ENCODE peak calls at places on chromosomes 12 and 14, in seven cellular contexts. J is lung, Q is endodermal cell, O is foreskin fibroblast, K is cardiac fibroblast, W is Calu3, Y is astrocyte of the spinal cord. U is an unnamed sample.
A peak's percentile ranks its signal among the peaks of the same experiment; 100 is the strongest.

GRCh38 chr12:116026768-116027550 is 250.5 kb downstream of the MED13L start:
- DNase-seq in K (no peak), O (no peak), J (no peak), Y (no peak), Q (no peak), W (no peak), U (no peak)

GRCh38 chr14:75978249-75978731 is 3.5 kb downstream of the TGFB3 start:
- DNase-seq in Y (no peak), O (no peak), J (no peak), W (no peak), Q (peak; percentile 56), K (no peak), U (peak; percentile 31)

GRCh38 chr14:92655372-92655771 is 93.1 kb downstream of the LGMN start:
- DNase-seq in O (no peak), Y (no peak), Q (no peak), W (no peak), J (no peak), K (no peak), U (no peak)

GRCh38 chr12:56385873-56386272 is 23.2 kb upstream of the APOF start:
- DNase-seq in J (no peak), K (no peak), O (peak; percentile 3), Q (no peak), W (peak; percentile 59), Y (no peak), U (no peak)

GRCh38 chr12:78192979-78193378 is 362.3 kb downstream of the NAV3 start:
- DNase-seq in K (peak; percentile 44), J (no peak), Q (no peak), O (peak; percentile 37), Y (peak; percentile 68), W (no peak), U (no peak)

GRCh38 chr14:73491256-73491976 is 683 bp downstream of the RIOX1 start:
- DNase-seq in Y (peak; percentile 73), W (peak; percentile 57), Q (peak; percentile 85), J (peak; percentile 66), K (peak; percentile 61), O (peak; percentile 59), U (peak; percentile 58)

GRCh38 chr14:61578745-61579144 is 116.6 kb upstream of the HIF1A start:
- DNase-seq in O (no peak), Q (no peak), W (no peak), K (no peak), J (no peak), Y (peak; percentile 29), U (no peak)

GRCh38 chr14:38646391-38646790 is 390.5 kb upstream of the CLEC14A start:
- DNase-seq in K (no peak), Q (no peak), J (no peak), W (no peak), Y (no peak), O (no peak), U (no peak)

GRCh38 chr12:13005649-13006048 is 5.6 kb upstream of the HEBP1 start:
- DNase-seq in Y (no peak), Q (no peak), W (peak; percentile 70), O (no peak), K (no peak), J (no peak), U (peak; percentile 67)

GRCh38 chr14:94617988-94618822 is 6.0 kb downstream of the SERPINA3 start:
- DNase-seq in Q (no peak), J (no peak), Y (no peak), W (no peak), O (no peak), K (no peak), U (no peak)

GRCh38 chr14:50037837-50038236 is 78.5 kb downstream of the VCPKMT start:
- DNase-seq in Q (no peak), K (no peak), W (no peak), Y (no peak), J (no peak), O (no peak), U (no peak)

GRCh38 chr12:124105546-124105945 is 132.5 kb downstream of the ZNF664 start:
- DNase-seq in J (no peak), W (no peak), K (no peak), Y (no peak), O (no peak), Q (no peak), U (no peak)

GRCh38 chr12:126191037-126191891 is 1126.0 kb downstream of the AACS start:
- DNase-seq in O (no peak), W (peak; percentile 23), K (no peak), Q (peak; percentile 92), Y (peak; percentile 7), J (no peak), U (peak; percentile 86)

GRCh38 chr12:105057174-105057573 is 27.1 kb downstream of the ALDH1L2 start:
- DNase-seq in J (no peak), O (no peak), Q (no peak), K (no peak), W (no peak), Y (no peak), U (no peak)

GRCh38 chr12:111753144-111753881 is 13.4 kb upstream of the ALDH2 start:
- DNase-seq in K (peak; percentile 82), W (peak; percentile 72), Y (peak; percentile 32), J (peak; percentile 59), O (peak; percentile 52), Q (peak; percentile 92), U (peak; percentile 77)

GRCh38 chr12:109743076-109743910 is 29.7 kb downstream of the FAM222A start:
- DNase-seq in Q (peak; percentile 51), Y (no peak), J (no peak), K (no peak), O (no peak), W (no peak), U (no peak)

GRCh38 chr14:89349196-89350008 is 67.6 kb downstream of the FOXN3 start:
- DNase-seq in Q (peak; percentile 73), O (no peak), J (no peak), K (peak; percentile 27), Y (peak; percentile 65), W (no peak), U (no peak)

DNA sequence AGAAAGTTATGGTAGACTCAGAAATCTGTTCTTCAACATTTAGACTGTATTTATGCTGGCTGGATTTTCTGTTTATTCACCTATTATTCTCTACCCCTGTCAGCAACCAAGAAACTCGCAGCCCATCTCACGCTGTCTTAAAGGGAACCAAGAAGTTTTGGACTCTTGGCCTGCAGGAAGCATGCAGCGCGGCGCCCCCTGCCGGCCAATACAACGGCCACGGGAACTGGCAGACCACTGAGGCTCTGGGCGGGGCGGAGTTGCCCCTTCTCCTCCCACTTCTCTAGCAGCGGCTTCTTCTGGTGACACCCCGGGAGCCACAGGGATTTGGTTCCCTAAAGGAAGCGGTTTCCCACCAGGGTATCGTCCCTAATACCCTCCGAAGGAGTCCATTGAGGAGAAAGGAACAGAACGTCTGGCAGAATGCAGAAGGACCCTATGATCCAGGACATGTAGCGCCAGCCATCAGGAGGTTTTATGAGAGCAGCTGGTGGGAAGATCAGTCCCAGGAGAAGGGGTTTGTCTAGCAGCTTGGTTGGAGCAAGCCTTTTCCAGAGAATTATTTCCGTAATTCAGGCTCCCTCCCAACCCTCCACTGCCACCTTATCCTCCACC is 21.0 kb upstream of the RNASE2 start:
- DNase-seq in W (peak; percentile 7), K (peak; percentile 18), Q (peak; percentile 94), Y (no peak), O (no peak), J (no peak), U (peak; percentile 58)
- TF ChIP-seq CTCF in W (no peak), K (peak; percentile 66), Q (peak; percentile 99), Y (peak; percentile 54), O (peak; percentile 51), J (no peak), U (peak; percentile 13)

GRCh38 chr12:71838661-71839060 is 898 bp upstream of the TBC1D15 start:
- DNase-seq in W (peak; percentile 43), Q (no peak), K (no peak), J (no peak), O (no peak), Y (no peak), U (no peak)

GRCh38 chr12:71837356-71837755 is 2.2 kb upstream of the TBC1D15 start:
- DNase-seq in O (no peak), Q (no peak), Y (no peak), W (no peak), J (no peak), K (no peak), U (no peak)

GRCh38 chr12:71838231-71838630 is 1.3 kb upstream of the TBC1D15 start:
- DNase-seq in Q (no peak), J (no peak), O (no peak), K (no peak), Y (no peak), W (peak; percentile 62), U (no peak)

DNA sequence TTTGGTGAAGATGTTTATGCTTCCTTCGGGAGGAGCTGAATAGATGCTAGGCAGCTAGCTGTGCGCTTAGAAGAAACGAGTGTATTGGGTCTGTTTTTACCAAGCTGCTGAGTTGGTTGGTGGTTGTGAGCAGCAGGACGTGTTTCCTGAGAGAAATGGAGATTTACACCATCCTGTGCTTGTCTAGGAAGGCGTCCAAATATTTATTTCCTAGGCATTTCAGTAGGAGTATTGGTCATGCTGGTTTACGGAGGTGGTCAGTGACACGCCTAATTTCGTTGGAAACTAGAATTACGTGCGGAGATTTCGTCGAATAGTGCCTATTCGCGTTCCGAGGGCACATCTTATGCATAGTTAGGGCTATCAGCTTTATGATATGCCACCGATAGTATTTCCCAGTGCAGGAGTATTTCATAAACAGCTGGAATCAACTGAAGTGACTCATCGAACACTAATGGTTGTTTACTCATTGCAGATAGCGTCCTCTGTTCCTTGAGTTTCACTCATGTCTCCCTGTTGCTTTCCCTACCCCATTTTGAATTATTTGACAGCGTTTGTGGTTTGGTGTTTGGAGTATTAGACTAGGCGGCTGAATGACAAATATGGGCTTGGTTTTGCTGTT is 778 bp downstream of the TBC1D15 start:
- DNase-seq in K (peak; percentile 71), Q (no peak), W (peak; percentile 19), J (no peak), Y (peak; percentile 72), O (peak; percentile 68), U (no peak)
- TF ChIP-seq CTCF in K (no peak), Q (no peak), W (no peak), J (no peak), Y (no peak), O (no peak), U (no peak)

DNA sequence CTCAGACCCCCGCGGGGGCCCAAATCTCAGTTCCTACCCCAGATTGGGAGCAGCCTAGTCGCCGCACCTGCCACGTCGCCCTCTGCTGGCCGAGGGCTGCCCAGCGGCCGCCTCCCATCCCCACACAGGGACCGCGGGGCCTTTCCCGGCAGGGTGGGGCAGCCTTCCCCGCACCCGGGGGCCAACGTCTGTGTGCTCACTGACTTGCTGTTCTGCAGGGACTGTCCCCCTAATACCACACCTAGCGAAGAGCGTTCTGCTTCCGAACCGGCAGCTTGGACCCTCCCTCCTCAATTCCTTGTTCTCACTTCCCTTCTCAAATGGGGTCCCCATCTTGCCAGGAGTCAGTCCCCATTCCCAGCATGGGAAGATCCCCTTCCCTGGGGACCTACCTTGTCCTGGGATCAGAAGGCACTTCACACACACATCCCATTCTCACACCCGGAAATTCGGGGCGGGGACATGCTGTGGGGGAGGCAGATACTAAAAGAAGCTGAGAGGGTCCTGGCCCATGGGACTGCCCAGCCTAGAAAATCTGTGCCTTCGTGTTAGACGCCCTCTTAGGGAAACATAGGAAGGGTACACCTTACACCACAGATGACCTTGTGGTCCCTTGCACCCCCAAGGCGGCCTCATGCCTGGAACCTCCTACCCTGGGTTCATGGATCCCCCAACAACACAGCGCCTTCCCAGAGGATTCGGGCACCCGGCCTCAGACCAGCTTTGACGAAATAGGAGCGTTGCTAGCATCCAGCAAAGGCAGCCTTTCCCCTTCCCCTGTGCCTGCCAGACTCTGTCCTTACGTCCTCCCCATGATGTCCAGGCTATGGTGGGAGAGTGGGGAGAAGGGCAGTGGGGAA is 16.4 kb downstream of the ACVRL1 start:
- DNase-seq in W (peak; percentile 49), J (peak; percentile 52), K (peak; percentile 57), Y (no peak), O (peak; percentile 33), Q (peak; percentile 93), U (peak; percentile 83)
- TF ChIP-seq CTCF in W (peak; percentile 52), J (peak; percentile 65), K (peak; percentile 86), Y (peak; percentile 90), O (peak; percentile 96), Q (peak; percentile 96), U (peak; percentile 69)

GRCh38 chr12:71663561-71664410 is at the start of the genes THAP2 and ZFC3H1:
- DNase-seq in W (peak; percentile 94), Y (peak; percentile 100), Q (peak; percentile 98), J (peak; percentile 95), O (peak; percentile 99), K (peak; percentile 99), U (peak; percentile 90)
- TF ChIP-seq CTCF in W (peak; percentile 23), Y (peak; percentile 50), Q (peak; percentile 37), J (peak; percentile 2), O (peak; percentile 28), K (peak; percentile 15), U (no peak)